ENCODE peak calls at places on chromosomes 16 and 17, in ten cellular contexts. Q, U, L, Y, P, W, X, N, I and B are unnamed samples.

GRCh38 chr16:6335072-6335471 is 997.6 kb upstream of the RBFOX1 start:
- DNase-seq in P (no peak), Y (peak; percentile 12), N (no peak), X (no peak), W (peak; percentile 58), L (no peak), I (no peak), U (no peak), Q (no peak), B (no peak)

GRCh38 chr16:73365010-73365409 is 317.1 kb upstream of the ZFHX3 start:
- DNase-seq in U (peak; percentile 19), X (peak; percentile 81), W (no peak), I (no peak), Q (no peak), P (no peak), L (no peak), N (no peak), Y (peak; percentile 17), B (no peak)

GRCh38 chr16:47664653-47665325 is 203.7 kb downstream of the PHKB start:
- DNase-seq in P (no peak), I (no peak), Y (peak; percentile 17), N (peak; percentile 66), Q (no peak), W (no peak), X (no peak), U (no peak), L (no peak), B (no peak)

GRCh38 chr16:17101646-17102045 is 369.1 kb downstream of the XYLT1 start:
- DNase-seq in I (no peak), N (no peak), P (no peak), U (no peak), W (peak; percentile 58), L (no peak), Q (no peak), X (no peak), Y (no peak), B (no peak)

GRCh38 chr16:6356881-6357280 is 975.8 kb upstream of the RBFOX1 start:
- DNase-seq in N (no peak), Q (no peak), L (no peak), P (no peak), W (no peak), I (no peak), X (no peak), Y (no peak), U (no peak), B (no peak)

GRCh38 chr17:55149485-55149884 is 115.3 kb upstream of the HLF start:
- DNase-seq in I (no peak), U (no peak), X (peak; percentile 27), P (no peak), Y (no peak), N (no peak), W (no peak), Q (no peak), L (no peak), B (no peak)

GRCh38 chr17:77287432-77288068 is 146.8 kb downstream of the SEC14L1 start:
- DNase-seq in P (peak; percentile 92), N (peak; percentile 76), X (peak; percentile 82), L (no peak), I (no peak), U (peak; percentile 82), W (peak; percentile 74), Q (no peak), Y (no peak), B (peak; percentile 98)

GRCh38 chr17:72193395-72194106 is 72.7 kb downstream of the SOX9 start:
- DNase-seq in X (no peak), L (no peak), W (no peak), N (no peak), Y (no peak), P (no peak), I (no peak), Q (no peak), U (peak; percentile 38), B (no peak)

GRCh38 chr16:15529673-15530072 is 95.3 kb downstream of the BMERB1 start:
- DNase-seq in X (no peak), N (no peak), Q (no peak), P (no peak), U (no peak), L (no peak), W (no peak), Y (no peak), I (no peak), B (no peak)

GRCh38 chr16:15610369-15610871 is 32.5 kb downstream of the MARF1 start:
- DNase-seq in P (no peak), U (no peak), Y (no peak), X (no peak), W (no peak), N (no peak), L (no peak), I (no peak), Q (no peak), B (no peak)

GRCh38 chr17:29592850-29593545 is at the start of gene ANKRD13B:
- DNase-seq in N (peak; percentile 24), L (peak; percentile 80), P (peak; percentile 63), Q (no peak), I (peak; percentile 59), U (peak; percentile 52), Y (peak; percentile 64), X (peak; percentile 43), W (no peak), B (no peak)

GRCh38 chr16:15506441-15506840 is 72.1 kb downstream of the BMERB1 start:
- DNase-seq in W (no peak), Q (no peak), I (no peak), N (no peak), P (no peak), Y (no peak), L (no peak), U (no peak), X (no peak), B (no peak)

GRCh38 chr16:57826040-57826434 is 23.7 kb upstream of the KIFC3 start:
- DNase-seq in W (no peak), I (no peak), U (no peak), P (no peak), Q (no peak), N (no peak), X (no peak), L (no peak), Y (no peak), B (no peak)

GRCh38 chr16:81797443-81797842 is 18.4 kb downstream of the PLCG2 start:
- DNase-seq in X (no peak), U (no peak), I (no peak), W (no peak), Q (no peak), L (no peak), Y (no peak), P (no peak), N (no peak), B (no peak)

GRCh38 chr17:8292639-8293395 is 2.4 kb downstream of the SLC25A35 start:
- DNase-seq in X (no peak), N (no peak), P (no peak), Q (no peak), L (no peak), W (no peak), Y (no peak), I (no peak), U (no peak), B (no peak)

GRCh38 chr16:67260426-67261063 is 11.8 kb downstream of the SLC9A5 start:
- DNase-seq in N (no peak), I (no peak), Y (no peak), U (peak; percentile 53), P (peak; percentile 67), X (peak; percentile 27), L (no peak), Q (no peak), W (peak; percentile 62), B (peak; percentile 55)

GRCh38 chr16:65071371-65072311 is 50.2 kb downstream of the CDH11 start:
- DNase-seq in W (no peak), Q (no peak), P (no peak), N (no peak), X (peak; percentile 36), Y (no peak), U (peak; percentile 68), L (peak; percentile 63), I (no peak), B (peak; percentile 26)

GRCh38 chr17:59435238-59435637 is 103.8 kb downstream of the YPEL2 start:
- DNase-seq in L (no peak), P (no peak), X (no peak), W (no peak), I (no peak), Q (no peak), U (no peak), N (peak; percentile 14), Y (no peak), B (peak; percentile 63)

GRCh38 chr17:79294459-79295071 is 219.9 kb downstream of the ENGASE start:
- DNase-seq in Q (peak; percentile 16), I (peak; percentile 38), Y (peak; percentile 85), W (peak; percentile 94), X (no peak), U (peak; percentile 66), L (peak; percentile 27), P (peak; percentile 69), N (peak; percentile 63), B (no peak)

GRCh38 chr16:88442811-88443576 is 10.1 kb upstream of the ZFPM1 start:
- DNase-seq in N (peak; percentile 68), Y (peak; percentile 100), W (peak; percentile 98), Q (peak; percentile 70), L (peak; percentile 66), U (peak; percentile 77), X (peak; percentile 60), I (peak; percentile 89), P (peak; percentile 92), B (peak; percentile 96)

GRCh38 chr17:4833941-4834501 is 881 bp downstream of the MINK1 start:
- DNase-seq in P (peak; percentile 62), L (no peak), Q (no peak), Y (peak; percentile 24), X (no peak), N (no peak), W (no peak), I (no peak), U (no peak), B (peak; percentile 44)

GRCh38 chr16:86525696-86526095 is 15.4 kb downstream of the FOXF1 start:
- DNase-seq in U (no peak), I (no peak), P (no peak), L (no peak), Y (no peak), Q (no peak), X (no peak), N (no peak), W (no peak), B (no peak)

GRCh38 chr16:86044881-86045600 is 146.1 kb downstream of the IRF8 start:
- DNase-seq in Q (no peak), I (no peak), L (no peak), U (no peak), X (no peak), W (no peak), P (no peak), N (no peak), Y (no peak), B (no peak)

GRCh38 chr17:37230633-37231032 is 145.2 kb upstream of the C17orf78 start:
- DNase-seq in Y (no peak), P (no peak), W (no peak), L (no peak), Q (no peak), I (no peak), U (no peak), N (no peak), X (no peak), B (no peak)

GRCh38 chr17:79338589-79338988 is 264.0 kb downstream of the ENGASE start:
- DNase-seq in U (no peak), Y (no peak), Q (no peak), X (no peak), N (no peak), W (no peak), P (no peak), I (no peak), L (no peak), B (no peak)

GRCh38 chr17:82154881-82155331 is 56.9 kb upstream of the FASN start:
- DNase-seq in L (no peak), P (no peak), X (no peak), N (no peak), Q (no peak), I (no peak), Y (no peak), W (peak; percentile 5), U (no peak), B (no peak)

GRCh38 chr17:15119928-15120327 is 145.2 kb downstream of the PMP22 start:
- DNase-seq in Q (no peak), W (no peak), P (no peak), L (no peak), N (no peak), I (no peak), X (no peak), Y (no peak), U (no peak), B (no peak)

GRCh38 chr17:69878661-69879060 is 196.4 kb upstream of the KCNJ16 start:
- DNase-seq in Y (no peak), L (no peak), W (no peak), U (no peak), I (no peak), N (no peak), X (no peak), Q (no peak), P (no peak), B (no peak)